ENCODE peak calls at places on chromosomes 7 and 10, in six cellular contexts. A is AG08395; O is GF-D8; K is retina; R is activated CD8-positive, alpha-beta memory T cell treated with anti-CD3 and anti-CD28 coated beads, Interleukin-2, amount 10 ng/mL, durations not matched to agents 7 days and 5 days; P is left cardiac atrium. V is an unnamed sample.

GRCh38 chr10:132231656-132232552 is 45.2 kb downstream of the DPYSL4 start:
- DNase-seq in A (no peak), O (peak), K (no peak), R (no peak), P (no peak), V (no peak)

GRCh38 chr10:46553238-46554049 is 3.0 kb downstream of the GPRIN2 start:
- DNase-seq in A (no peak), O (no peak), K (no peak), R (peak), P (peak), V (no peak)

GRCh38 chr7:91013078-91013477 is 251.2 kb upstream of the FZD1 start:
- DNase-seq in A (no peak), O (no peak), K (no peak), R (no peak), P (no peak), V (no peak)

GRCh38 chr7:127667017-127667670 is 15.2 kb downstream of the SND1 start:
- DNase-seq in A (peak), O (no peak), K (no peak), R (no peak), P (no peak), V (no peak)

GRCh38 chr7:117227091-117227490 is 95.8 kb downstream of the WNT2 start:
- DNase-seq in A (no peak), O (peak), K (no peak), R (no peak), P (peak), V (no peak)

GRCh38 chr10:43274011-43274410 is 7.1 kb upstream of the RASGEF1A start:
- DNase-seq in A (no peak), O (no peak), K (no peak), R (no peak), P (no peak), V (no peak)

GRCh38 chr7:117645456-117646181 is 165.8 kb downstream of the CFTR start:
- DNase-seq in A (no peak), O (no peak), K (no peak), R (no peak), P (no peak), V (peak)

GRCh38 chr10:15462253-15462885 is 91.3 kb upstream of the FAM171A1 start:
- DNase-seq in A (peak), O (no peak), K (no peak), R (no peak), P (no peak), V (no peak)

GRCh38 chr10:114779803-114780609 is 41.6 kb upstream of the FHIP2A start:
- DNase-seq in A (peak), O (no peak), K (no peak), R (no peak), P (no peak), V (peak)

GRCh38 chr7:6453737-6454136 is 6.0 kb upstream of the DAGLB start:
- DNase-seq in A (peak), O (no peak), K (no peak), R (no peak), P (no peak), V (no peak)

GRCh38 chr7:66050990-66051424 is 24.6 kb upstream of the ASL start:
- DNase-seq in A (peak), O (no peak), K (no peak), R (no peak), P (no peak), V (no peak)

GRCh38 chr7:111486472-111487142 is 75.7 kb downstream of the IMMP2L start:
- DNase-seq in A (peak), O (peak), K (peak), R (no peak), P (no peak), V (peak)

GRCh38 chr10:119535310-119535709 is 7.2 kb downstream of the RGS10 start:
- DNase-seq in A (no peak), O (no peak), K (no peak), R (no peak), P (no peak), V (no peak)

GRCh38 chr10:59655309-59655708 is 54.3 kb downstream of the SLC16A9 start:
- DNase-seq in A (no peak), O (no peak), K (no peak), R (no peak), P (no peak), V (no peak)

GRCh38 chr7:109094-109493 is 83.3 kb upstream of the FAM20C start:
- DNase-seq in A (no peak), O (no peak), K (no peak), R (no peak), P (no peak), V (no peak)

GRCh38 chr7:111029574-111030357 is 61.2 kb upstream of the LRRN3 start:
- DNase-seq in A (peak), O (no peak), K (no peak), R (peak), P (peak), V (no peak)

GRCh38 chr7:116984917-116985316 is 31.6 kb downstream of the ST7 start:
- DNase-seq in A (peak), O (peak), K (no peak), R (no peak), P (no peak), V (peak)

GRCh38 chr7:157661611-157661975 is 324.8 kb downstream of the DNAJB6 start:
- DNase-seq in A (no peak), O (no peak), K (no peak), R (no peak), P (no peak), V (no peak)

GRCh38 chr7:70000747-70001348 is 402.6 kb downstream of the AUTS2 start:
- DNase-seq in A (no peak), O (no peak), K (no peak), R (no peak), P (no peak), V (no peak)

V was measured in NB4.